ENCODE peak calls at places on chromosomes 4 and X, in seven cellular contexts. One of them, this sample, is unnamed.

GRCh38 chr4:35189988-35190613 is 1054.2 kb downstream of the ARAP2 start:
- DNase-seq in IMR-90: no peak
- DNase-seq in trophoblast cell: no peak
- DNase-seq in mesendoderm: no peak
- DNase-seq in neuronal stem cell: no peak
- DNase-seq in mesenchymal stem cell: no peak
- DNase-seq in H9: no peak
- DNase-seq in this sample: no peak

GRCh38 chrX:74450803-74451449 is 29.6 kb downstream of the SLC16A2 start:
- DNase-seq in mesenchymal stem cell: peak; percentile 87
- DNase-seq in neuronal stem cell: no peak
- DNase-seq in IMR-90: peak; percentile 94
- DNase-seq in trophoblast cell: peak; percentile 63
- DNase-seq in H9: no peak
- DNase-seq in mesendoderm: no peak
- DNase-seq in this sample: no peak

GRCh38 chr4:77473509-77473908 is 132.1 kb upstream of the CXCL13 start:
- DNase-seq in trophoblast cell: no peak
- DNase-seq in H9: peak; percentile 47
- DNase-seq in IMR-90: peak; percentile 4
- DNase-seq in mesendoderm: peak; percentile 70
- DNase-seq in neuronal stem cell: no peak
- DNase-seq in mesenchymal stem cell: no peak
- DNase-seq in this sample: no peak

GRCh38 chrX:3697701-3698279 is 15.7 kb downstream of the PRKX start:
- DNase-seq in mesenchymal stem cell: peak; percentile 66
- DNase-seq in mesendoderm: peak; percentile 1
- DNase-seq in H9: no peak
- DNase-seq in IMR-90: peak; percentile 42
- DNase-seq in neuronal stem cell: peak; percentile 33
- DNase-seq in trophoblast cell: no peak
- DNase-seq in this sample: no peak

GRCh38 chr4:96260071-96260682 is 420.3 kb downstream of the PDHA2 start:
- DNase-seq in IMR-90: no peak
- DNase-seq in mesenchymal stem cell: peak; percentile 43
- DNase-seq in mesendoderm: peak; percentile 91
- DNase-seq in trophoblast cell: no peak
- DNase-seq in H9: peak; percentile 38
- DNase-seq in neuronal stem cell: no peak
- DNase-seq in this sample: peak; percentile 13

GRCh38 chr4:52606766-52607165 is 52.3 kb downstream of the USP46 start:
- DNase-seq in mesenchymal stem cell: no peak
- DNase-seq in trophoblast cell: no peak
- DNase-seq in IMR-90: peak; percentile 63
- DNase-seq in H9: no peak
- DNase-seq in mesendoderm: no peak
- DNase-seq in neuronal stem cell: no peak
- DNase-seq in this sample: no peak

GRCh38 chr4:124710911-124711310 is 1.6 kb downstream of the ANKRD50 start:
- DNase-seq in H9: no peak
- DNase-seq in IMR-90: no peak
- DNase-seq in neuronal stem cell: no peak
- DNase-seq in mesendoderm: no peak
- DNase-seq in trophoblast cell: no peak
- DNase-seq in mesenchymal stem cell: peak; percentile 28
- DNase-seq in this sample: no peak

GRCh38 chr4:17636696-17637351 is 22.4 kb downstream of the MED28 start:
- DNase-seq in H9: peak; percentile 86
- DNase-seq in trophoblast cell: peak; percentile 74
- DNase-seq in neuronal stem cell: peak; percentile 69
- DNase-seq in mesenchymal stem cell: peak; percentile 72
- DNase-seq in mesendoderm: peak; percentile 88
- DNase-seq in IMR-90: peak; percentile 69
- DNase-seq in this sample: peak; percentile 91

GRCh38 chrX:150506020-150506419 is 62.4 kb upstream of the MTM1 start:
- DNase-seq in neuronal stem cell: no peak
- DNase-seq in trophoblast cell: no peak
- DNase-seq in IMR-90: no peak
- DNase-seq in mesenchymal stem cell: no peak
- DNase-seq in mesendoderm: no peak
- DNase-seq in H9: no peak
- DNase-seq in this sample: no peak

GRCh38 chr4:40432504-40432903 is 97.4 kb downstream of the CHRNA9 start:
- DNase-seq in mesenchymal stem cell: no peak
- DNase-seq in IMR-90: no peak
- DNase-seq in H9: no peak
- DNase-seq in trophoblast cell: no peak
- DNase-seq in mesendoderm: no peak
- DNase-seq in neuronal stem cell: no peak
- DNase-seq in this sample: no peak

GRCh38 chrX:71489540-71489939 is 43.4 kb upstream of the OGT start:
- DNase-seq in IMR-90: no peak
- DNase-seq in H9: no peak
- DNase-seq in mesenchymal stem cell: no peak
- DNase-seq in mesendoderm: no peak
- DNase-seq in trophoblast cell: no peak
- DNase-seq in neuronal stem cell: no peak
- DNase-seq in this sample: no peak

GRCh38 chrX:107451754-107452153 is 2.3 kb downstream of the FRMPD3 start:
- DNase-seq in trophoblast cell: no peak
- DNase-seq in H9: peak; percentile 67
- DNase-seq in mesenchymal stem cell: no peak
- DNase-seq in neuronal stem cell: peak; percentile 1
- DNase-seq in mesendoderm: peak; percentile 50
- DNase-seq in IMR-90: no peak
- DNase-seq in this sample: no peak

GRCh38 chr4:7821245-7822165 is 118.2 kb downstream of the AFAP1 start:
- DNase-seq in trophoblast cell: no peak
- DNase-seq in H9: no peak
- DNase-seq in mesenchymal stem cell: no peak
- DNase-seq in mesendoderm: no peak
- DNase-seq in neuronal stem cell: no peak
- DNase-seq in IMR-90: no peak
- DNase-seq in this sample: no peak
- H3K4ac ChIP-seq in trophoblast cell: no peak overlapping the region
- H3K4ac ChIP-seq in H9: no peak overlapping the region
- H3K4ac ChIP-seq in mesenchymal stem cell: no peak overlapping the region
- H3K4ac ChIP-seq in mesendoderm: no peak overlapping the region
- H3K4ac ChIP-seq in neuronal stem cell: no peak overlapping the region
- H3K4ac ChIP-seq in IMR-90: no peak overlapping the region
- H3K4ac ChIP-seq in this sample: no peak overlapping the region

GRCh38 chr4:111678908-111679307 is 466.3 kb upstream of the FAM241A start:
- DNase-seq in mesendoderm: peak; percentile 77
- DNase-seq in H9: no peak
- DNase-seq in IMR-90: no peak
- DNase-seq in neuronal stem cell: no peak
- DNase-seq in mesenchymal stem cell: no peak
- DNase-seq in trophoblast cell: no peak
- DNase-seq in this sample: no peak
- H4K8ac ChIP-seq in mesendoderm: no peak overlapping the region
- H4K8ac ChIP-seq in H9: no peak overlapping the region
- H4K8ac ChIP-seq in IMR-90: no peak overlapping the region
- H4K8ac ChIP-seq in neuronal stem cell: no peak overlapping the region
- H4K8ac ChIP-seq in mesenchymal stem cell: no peak overlapping the region
- H4K8ac ChIP-seq in trophoblast cell: no peak overlapping the region
- H4K8ac ChIP-seq in this sample: no peak overlapping the region

GRCh38 chr4:141077611-141078225 is 55.6 kb downstream of the RNF150 start:
- DNase-seq in H9: no peak
- DNase-seq in neuronal stem cell: no peak
- DNase-seq in mesenchymal stem cell: no peak
- DNase-seq in IMR-90: no peak
- DNase-seq in mesendoderm: no peak
- DNase-seq in trophoblast cell: no peak
- DNase-seq in this sample: no peak

GRCh38 chr4:141075553-141075952 is 57.7 kb downstream of the RNF150 start:
- DNase-seq in IMR-90: no peak
- DNase-seq in trophoblast cell: no peak
- DNase-seq in neuronal stem cell: no peak
- DNase-seq in H9: no peak
- DNase-seq in mesendoderm: no peak
- DNase-seq in mesenchymal stem cell: no peak
- DNase-seq in this sample: no peak

GRCh38 chr4:141079393-141079930 is 53.8 kb downstream of the RNF150 start:
- DNase-seq in H9: no peak
- DNase-seq in trophoblast cell: no peak
- DNase-seq in mesenchymal stem cell: no peak
- DNase-seq in neuronal stem cell: no peak
- DNase-seq in IMR-90: no peak
- DNase-seq in mesendoderm: no peak
- DNase-seq in this sample: no peak

GRCh38 chr4:141078871-141079270 is 54.4 kb downstream of the RNF150 start:
- DNase-seq in H9: no peak
- DNase-seq in mesenchymal stem cell: no peak
- DNase-seq in neuronal stem cell: no peak
- DNase-seq in IMR-90: peak; percentile 71
- DNase-seq in mesendoderm: no peak
- DNase-seq in trophoblast cell: no peak
- DNase-seq in this sample: no peak

DNA sequence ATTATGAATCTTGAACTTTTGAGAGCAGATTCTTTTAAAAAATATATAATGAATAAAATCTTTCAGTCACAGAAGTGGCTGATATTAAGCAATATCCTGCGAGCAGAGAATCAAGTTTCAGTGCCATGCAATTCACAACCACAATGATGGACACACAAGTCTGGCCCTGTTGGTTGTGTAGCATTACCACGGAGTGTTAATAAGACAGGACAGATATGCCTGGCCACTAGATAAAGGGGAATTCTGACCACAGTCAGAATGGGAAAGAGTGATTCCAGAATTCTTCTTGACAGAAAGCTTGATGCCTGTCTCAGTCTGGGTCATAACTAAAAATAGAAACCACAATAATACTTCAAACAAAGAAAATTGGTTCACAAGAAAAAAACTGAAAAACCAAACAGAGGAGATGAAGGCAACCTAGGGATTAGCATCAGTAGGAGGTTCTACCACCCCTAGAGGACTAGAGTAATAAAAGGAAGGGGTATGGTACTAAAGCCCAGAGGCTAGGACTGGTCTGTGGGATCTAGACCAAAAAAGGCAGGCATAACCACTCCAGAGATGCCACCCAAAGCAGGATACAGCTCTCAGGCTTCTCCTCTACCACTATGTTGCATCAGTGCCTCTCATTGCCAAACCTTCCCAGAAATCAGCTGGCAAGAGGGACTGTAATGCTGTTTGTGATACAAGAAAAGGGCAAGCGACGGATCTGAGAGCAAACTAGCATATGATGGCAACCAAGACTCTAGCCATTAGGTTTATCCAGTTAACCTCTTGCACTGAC is 59.0 kb downstream of the RNF150 start:
- DNase-seq in trophoblast cell: no peak
- DNase-seq in IMR-90: no peak
- DNase-seq in H9: no peak
- DNase-seq in mesenchymal stem cell: peak; percentile 3
- DNase-seq in neuronal stem cell: no peak
- DNase-seq in mesendoderm: no peak
- DNase-seq in this sample: no peak
- H3K27ac ChIP-seq in trophoblast cell: no peak overlapping the region
- H3K27ac ChIP-seq in IMR-90: no peak overlapping the region
- H3K27ac ChIP-seq in H9: no peak overlapping the region
- H3K27ac ChIP-seq in mesenchymal stem cell: no peak overlapping the region
- H3K27ac ChIP-seq in neuronal stem cell: no peak overlapping the region
- H3K27ac ChIP-seq in mesendoderm: no peak overlapping the region
- H3K27ac ChIP-seq in this sample: no peak overlapping the region

GRCh38 chrX:152165033-152165743 is 26.8 kb upstream of the MAGEA10 start:
- DNase-seq in H9: no peak
- DNase-seq in neuronal stem cell: no peak
- DNase-seq in mesenchymal stem cell: no peak
- DNase-seq in trophoblast cell: no peak
- DNase-seq in IMR-90: no peak
- DNase-seq in mesendoderm: peak; percentile 10
- DNase-seq in this sample: no peak
- H3K4ac ChIP-seq in H9: no peak overlapping the region
- H3K4ac ChIP-seq in neuronal stem cell: no peak overlapping the region
- H3K4ac ChIP-seq in mesenchymal stem cell: no peak overlapping the region
- H3K4ac ChIP-seq in trophoblast cell: no peak overlapping the region
- H3K4ac ChIP-seq in IMR-90: no peak overlapping the region
- H3K4ac ChIP-seq in mesendoderm: no peak overlapping the region
- H3K4ac ChIP-seq in this sample: no peak overlapping the region

GRCh38 chr4:166017804-166018203 is 144.8 kb downstream of the TLL1 start:
- DNase-seq in H9: no peak
- DNase-seq in trophoblast cell: no peak
- DNase-seq in mesenchymal stem cell: no peak
- DNase-seq in IMR-90: no peak
- DNase-seq in mesendoderm: no peak
- DNase-seq in neuronal stem cell: no peak
- DNase-seq in this sample: no peak

GRCh38 chr4:166012129-166013078 is 139.4 kb downstream of the TLL1 start:
- DNase-seq in mesendoderm: no peak
- DNase-seq in trophoblast cell: no peak
- DNase-seq in IMR-90: no peak
- DNase-seq in neuronal stem cell: no peak
- DNase-seq in mesenchymal stem cell: no peak
- DNase-seq in H9: no peak
- DNase-seq in this sample: no peak

GRCh38 chr4:166019441-166019840 is 146.4 kb downstream of the TLL1 start:
- DNase-seq in mesenchymal stem cell: no peak
- DNase-seq in mesendoderm: no peak
- DNase-seq in H9: no peak
- DNase-seq in neuronal stem cell: no peak
- DNase-seq in trophoblast cell: no peak
- DNase-seq in IMR-90: no peak
- DNase-seq in this sample: no peak

GRCh38 chr4:166008510-166008909 is 135.5 kb downstream of the TLL1 start:
- DNase-seq in neuronal stem cell: no peak
- DNase-seq in mesendoderm: no peak
- DNase-seq in IMR-90: no peak
- DNase-seq in H9: no peak
- DNase-seq in trophoblast cell: no peak
- DNase-seq in mesenchymal stem cell: no peak
- DNase-seq in this sample: no peak

GRCh38 chr4:166014411-166014810 is 141.4 kb downstream of the TLL1 start:
- DNase-seq in mesenchymal stem cell: no peak
- DNase-seq in mesendoderm: no peak
- DNase-seq in trophoblast cell: no peak
- DNase-seq in neuronal stem cell: no peak
- DNase-seq in H9: no peak
- DNase-seq in IMR-90: no peak
- DNase-seq in this sample: no peak
- H4K8ac ChIP-seq in mesenchymal stem cell: no peak overlapping the region
- H4K8ac ChIP-seq in mesendoderm: no peak overlapping the region
- H4K8ac ChIP-seq in trophoblast cell: no peak overlapping the region
- H4K8ac ChIP-seq in neuronal stem cell: no peak overlapping the region
- H4K8ac ChIP-seq in H9: no peak overlapping the region
- H4K8ac ChIP-seq in IMR-90: no peak overlapping the region
- H4K8ac ChIP-seq in this sample: no peak overlapping the region

This sample was measured in H1.